ENCODE peak calls at places on chromosome 16, in eight cellular contexts. One of them, this sample, is unnamed.

GRCh38 chr16:83102336-83102735 is 475.6 kb downstream of the CDH13 start:
- DNase-seq in T-cell: no peak
- DNase-seq in ascending aorta: no peak
- DNase-seq in left colon: no peak
- DNase-seq in NCI-H226: no peak
- DNase-seq in NCI-H1092 treated with DMSO at 0.1 percent for 48 hours: no peak
- DNase-seq in fibroblast of pulmonary artery: no peak
- DNase-seq in mesenchymal stem cell: no peak
- DNase-seq in this sample: no peak

GRCh38 chr16:56451753-56452689 is 667 bp downstream of the OGFOD1 start:
- DNase-seq in T-cell: no peak
- DNase-seq in ascending aorta: peak
- DNase-seq in left colon: peak
- DNase-seq in NCI-H226: no peak
- DNase-seq in NCI-H1092 treated with DMSO at 0.1 percent for 48 hours: peak
- DNase-seq in fibroblast of pulmonary artery: peak
- DNase-seq in mesenchymal stem cell: peak
- DNase-seq in this sample: peak

GRCh38 chr16:7303014-7303676 is 29.5 kb upstream of the RBFOX1 start:
- DNase-seq in T-cell: no peak
- DNase-seq in ascending aorta: no peak
- DNase-seq in left colon: no peak
- DNase-seq in NCI-H226: no peak
- DNase-seq in NCI-H1092 treated with DMSO at 0.1 percent for 48 hours: peak
- DNase-seq in fibroblast of pulmonary artery: no peak
- DNase-seq in mesenchymal stem cell: no peak
- DNase-seq in this sample: no peak

GRCh38 chr16:88045820-88046303 is 94.6 kb downstream of the BANP start:
- DNase-seq in T-cell: no peak
- DNase-seq in ascending aorta: no peak
- DNase-seq in left colon: peak
- DNase-seq in NCI-H226: no peak
- DNase-seq in NCI-H1092 treated with DMSO at 0.1 percent for 48 hours: no peak
- DNase-seq in fibroblast of pulmonary artery: no peak
- DNase-seq in mesenchymal stem cell: no peak
- DNase-seq in this sample: no peak

GRCh38 chr16:24822974-24823373 is 22.8 kb upstream of the SLC5A11 start:
- DNase-seq in T-cell: no peak
- DNase-seq in ascending aorta: no peak
- DNase-seq in left colon: no peak
- DNase-seq in NCI-H226: no peak
- DNase-seq in NCI-H1092 treated with DMSO at 0.1 percent for 48 hours: no peak
- DNase-seq in fibroblast of pulmonary artery: no peak
- DNase-seq in mesenchymal stem cell: no peak
- DNase-seq in this sample: no peak

GRCh38 chr16:24116371-24116770 is 139.8 kb upstream of the CACNG3 start:
- DNase-seq in T-cell: no peak
- DNase-seq in ascending aorta: no peak
- DNase-seq in left colon: no peak
- DNase-seq in NCI-H226: no peak
- DNase-seq in NCI-H1092 treated with DMSO at 0.1 percent for 48 hours: no peak
- DNase-seq in fibroblast of pulmonary artery: no peak
- DNase-seq in mesenchymal stem cell: no peak
- DNase-seq in this sample: no peak

GRCh38 chr16:62424206-62424605 is 388.0 kb upstream of the CDH8 start:
- DNase-seq in T-cell: no peak
- DNase-seq in ascending aorta: no peak
- DNase-seq in left colon: no peak
- DNase-seq in NCI-H226: no peak
- DNase-seq in NCI-H1092 treated with DMSO at 0.1 percent for 48 hours: no peak
- DNase-seq in fibroblast of pulmonary artery: no peak
- DNase-seq in mesenchymal stem cell: no peak
- DNase-seq in this sample: no peak

GRCh38 chr16:65909310-65910050 is 457.0 kb upstream of the CDH5 start:
- DNase-seq in T-cell: no peak
- DNase-seq in ascending aorta: no peak
- DNase-seq in left colon: no peak
- DNase-seq in NCI-H226: no peak
- DNase-seq in NCI-H1092 treated with DMSO at 0.1 percent for 48 hours: peak
- DNase-seq in fibroblast of pulmonary artery: peak
- DNase-seq in mesenchymal stem cell: no peak
- DNase-seq in this sample: no peak

GRCh38 chr16:50367777-50368409 is 895 bp downstream of the BRD7 start:
- DNase-seq in T-cell: no peak
- DNase-seq in ascending aorta: no peak
- DNase-seq in left colon: no peak
- DNase-seq in NCI-H226: no peak
- DNase-seq in NCI-H1092 treated with DMSO at 0.1 percent for 48 hours: peak
- DNase-seq in fibroblast of pulmonary artery: no peak
- DNase-seq in mesenchymal stem cell: peak
- DNase-seq in this sample: no peak

GRCh38 chr16:69005641-69006355 is 99.7 kb upstream of the HAS3 start:
- DNase-seq in T-cell: no peak
- DNase-seq in ascending aorta: no peak
- DNase-seq in left colon: no peak
- DNase-seq in NCI-H226: no peak
- DNase-seq in NCI-H1092 treated with DMSO at 0.1 percent for 48 hours: no peak
- DNase-seq in fibroblast of pulmonary artery: no peak
- DNase-seq in mesenchymal stem cell: no peak
- DNase-seq in this sample: no peak

GRCh38 chr16:76464973-76465620 is 187.9 kb downstream of the CNTNAP4 start:
- DNase-seq in T-cell: no peak
- DNase-seq in ascending aorta: no peak
- DNase-seq in left colon: no peak
- DNase-seq in NCI-H226: no peak
- DNase-seq in NCI-H1092 treated with DMSO at 0.1 percent for 48 hours: no peak
- DNase-seq in fibroblast of pulmonary artery: no peak
- DNase-seq in mesenchymal stem cell: no peak
- DNase-seq in this sample: no peak

GRCh38 chr16:50668368-50669008 is 12.6 kb downstream of the SNX20 start:
- DNase-seq in T-cell: no peak
- DNase-seq in ascending aorta: no peak
- DNase-seq in left colon: no peak
- DNase-seq in NCI-H226: no peak
- DNase-seq in NCI-H1092 treated with DMSO at 0.1 percent for 48 hours: no peak
- DNase-seq in fibroblast of pulmonary artery: no peak
- DNase-seq in mesenchymal stem cell: no peak
- DNase-seq in this sample: no peak

GRCh38 chr16:11729787-11730186 is 12.9 kb downstream of the TXNDC11 start:
- DNase-seq in T-cell: no peak
- DNase-seq in ascending aorta: no peak
- DNase-seq in left colon: no peak
- DNase-seq in NCI-H226: no peak
- DNase-seq in NCI-H1092 treated with DMSO at 0.1 percent for 48 hours: no peak
- DNase-seq in fibroblast of pulmonary artery: no peak
- DNase-seq in mesenchymal stem cell: no peak
- DNase-seq in this sample: no peak

GRCh38 chr16:11736903-11737302 is 5.8 kb downstream of the TXNDC11 start:
- DNase-seq in T-cell: no peak
- DNase-seq in ascending aorta: no peak
- DNase-seq in left colon: no peak
- DNase-seq in NCI-H226: no peak
- DNase-seq in NCI-H1092 treated with DMSO at 0.1 percent for 48 hours: no peak
- DNase-seq in fibroblast of pulmonary artery: no peak
- DNase-seq in mesenchymal stem cell: no peak
- DNase-seq in this sample: peak

GRCh38 chr16:31440511-31441184 is 1.9 kb downstream of the ZNF843 start:
- DNase-seq in T-cell: no peak
- DNase-seq in ascending aorta: no peak
- DNase-seq in left colon: no peak
- DNase-seq in NCI-H226: no peak
- DNase-seq in NCI-H1092 treated with DMSO at 0.1 percent for 48 hours: no peak
- DNase-seq in fibroblast of pulmonary artery: no peak
- DNase-seq in mesenchymal stem cell: no peak
- DNase-seq in this sample: no peak

GRCh38 chr16:2008009-2008526 is 1.6 kb downstream of the ZNF598 start:
- DNase-seq in T-cell: no peak
- DNase-seq in ascending aorta: no peak
- DNase-seq in left colon: peak
- DNase-seq in NCI-H226: peak
- DNase-seq in NCI-H1092 treated with DMSO at 0.1 percent for 48 hours: no peak
- DNase-seq in fibroblast of pulmonary artery: peak
- DNase-seq in mesenchymal stem cell: no peak
- DNase-seq in this sample: peak

GRCh38 chr16:72493681-72494415 is 321.9 kb upstream of the PMFBP1 start:
- DNase-seq in T-cell: no peak
- DNase-seq in ascending aorta: no peak
- DNase-seq in left colon: no peak
- DNase-seq in NCI-H226: peak
- DNase-seq in NCI-H1092 treated with DMSO at 0.1 percent for 48 hours: no peak
- DNase-seq in fibroblast of pulmonary artery: peak
- DNase-seq in mesenchymal stem cell: no peak
- DNase-seq in this sample: peak

GRCh38 chr16:26963109-26963508 is 103.6 kb upstream of the C16orf82 start:
- DNase-seq in T-cell: no peak
- DNase-seq in ascending aorta: no peak
- DNase-seq in left colon: no peak
- DNase-seq in NCI-H226: no peak
- DNase-seq in NCI-H1092 treated with DMSO at 0.1 percent for 48 hours: no peak
- DNase-seq in fibroblast of pulmonary artery: peak
- DNase-seq in mesenchymal stem cell: no peak
- DNase-seq in this sample: peak

GRCh38 chr16:85057212-85057889 is 29.8 kb downstream of the KIAA0513 start:
- DNase-seq in T-cell: no peak
- DNase-seq in ascending aorta: no peak
- DNase-seq in left colon: peak
- DNase-seq in NCI-H226: no peak
- DNase-seq in NCI-H1092 treated with DMSO at 0.1 percent for 48 hours: no peak
- DNase-seq in fibroblast of pulmonary artery: no peak
- DNase-seq in mesenchymal stem cell: no peak
- DNase-seq in this sample: no peak

GRCh38 chr16:58024673-58025350 is 742 bp upstream of the MMP15 start:
- DNase-seq in T-cell: peak
- DNase-seq in ascending aorta: no peak
- DNase-seq in left colon: peak
- DNase-seq in NCI-H226: peak
- DNase-seq in NCI-H1092 treated with DMSO at 0.1 percent for 48 hours: no peak
- DNase-seq in fibroblast of pulmonary artery: no peak
- DNase-seq in mesenchymal stem cell: peak
- DNase-seq in this sample: peak

GRCh38 chr16:50114357-50115129 is 38.6 kb upstream of the TENT4B start:
- DNase-seq in T-cell: no peak
- DNase-seq in ascending aorta: no peak
- DNase-seq in left colon: no peak
- DNase-seq in NCI-H226: no peak
- DNase-seq in NCI-H1092 treated with DMSO at 0.1 percent for 48 hours: no peak
- DNase-seq in fibroblast of pulmonary artery: no peak
- DNase-seq in mesenchymal stem cell: no peak
- DNase-seq in this sample: no peak

GRCh38 chr16:52545544-52546262 is 1.2 kb downstream of the TOX3 start:
- DNase-seq in T-cell: no peak
- DNase-seq in ascending aorta: no peak
- DNase-seq in left colon: peak
- DNase-seq in NCI-H226: no peak
- DNase-seq in NCI-H1092 treated with DMSO at 0.1 percent for 48 hours: no peak
- DNase-seq in fibroblast of pulmonary artery: no peak
- DNase-seq in mesenchymal stem cell: no peak
- DNase-seq in this sample: no peak

GRCh38 chr16:51818342-51818944 is 667.4 kb upstream of the SALL1 start:
- DNase-seq in T-cell: no peak
- DNase-seq in ascending aorta: no peak
- DNase-seq in left colon: peak
- DNase-seq in NCI-H226: no peak
- DNase-seq in NCI-H1092 treated with DMSO at 0.1 percent for 48 hours: peak
- DNase-seq in fibroblast of pulmonary artery: peak
- DNase-seq in mesenchymal stem cell: peak
- DNase-seq in this sample: peak

GRCh38 chr16:2056681-2057407 is 9.1 kb downstream of the TSC2 start:
- DNase-seq in T-cell: no peak
- DNase-seq in ascending aorta: no peak
- DNase-seq in left colon: no peak
- DNase-seq in NCI-H226: no peak
- DNase-seq in NCI-H1092 treated with DMSO at 0.1 percent for 48 hours: no peak
- DNase-seq in fibroblast of pulmonary artery: peak
- DNase-seq in mesenchymal stem cell: no peak
- DNase-seq in this sample: no peak

GRCh38 chr16:74867281-74867849 is 92.7 kb upstream of the FA2H start:
- DNase-seq in T-cell: no peak
- DNase-seq in ascending aorta: no peak
- DNase-seq in left colon: no peak
- DNase-seq in NCI-H226: no peak
- DNase-seq in NCI-H1092 treated with DMSO at 0.1 percent for 48 hours: no peak
- DNase-seq in fibroblast of pulmonary artery: no peak
- DNase-seq in mesenchymal stem cell: no peak
- DNase-seq in this sample: no peak

GRCh38 chr16:83530293-83530692 is 277.5 kb upstream of the HSBP1 start:
- DNase-seq in T-cell: no peak
- DNase-seq in ascending aorta: no peak
- DNase-seq in left colon: no peak
- DNase-seq in NCI-H226: no peak
- DNase-seq in NCI-H1092 treated with DMSO at 0.1 percent for 48 hours: no peak
- DNase-seq in fibroblast of pulmonary artery: no peak
- DNase-seq in mesenchymal stem cell: no peak
- DNase-seq in this sample: no peak

GRCh38 chr16:3645504-3646347 is 8.8 kb upstream of the DNASE1 start:
- DNase-seq in T-cell: no peak
- DNase-seq in ascending aorta: peak
- DNase-seq in left colon: peak
- DNase-seq in NCI-H226: no peak
- DNase-seq in NCI-H1092 treated with DMSO at 0.1 percent for 48 hours: no peak
- DNase-seq in fibroblast of pulmonary artery: no peak
- DNase-seq in mesenchymal stem cell: peak
- DNase-seq in this sample: peak

GRCh38 chr16:3212006-3212405 is 23.0 kb downstream of the ZNF200 start:
- DNase-seq in T-cell: no peak
- DNase-seq in ascending aorta: no peak
- DNase-seq in left colon: no peak
- DNase-seq in NCI-H226: no peak
- DNase-seq in NCI-H1092 treated with DMSO at 0.1 percent for 48 hours: no peak
- DNase-seq in fibroblast of pulmonary artery: no peak
- DNase-seq in mesenchymal stem cell: no peak
- DNase-seq in this sample: no peak

GRCh38 chr16:82340531-82340930 is 170.5 kb upstream of the MPHOSPH6 start:
- DNase-seq in T-cell: no peak
- DNase-seq in ascending aorta: no peak
- DNase-seq in left colon: no peak
- DNase-seq in NCI-H226: no peak
- DNase-seq in NCI-H1092 treated with DMSO at 0.1 percent for 48 hours: no peak
- DNase-seq in fibroblast of pulmonary artery: no peak
- DNase-seq in mesenchymal stem cell: no peak
- DNase-seq in this sample: no peak

GRCh38 chr16:6066601-6067000 is 969.0 kb upstream of the EEF2KMT start:
- DNase-seq in T-cell: no peak
- DNase-seq in ascending aorta: no peak
- DNase-seq in left colon: no peak
- DNase-seq in NCI-H226: no peak
- DNase-seq in NCI-H1092 treated with DMSO at 0.1 percent for 48 hours: peak
- DNase-seq in fibroblast of pulmonary artery: no peak
- DNase-seq in mesenchymal stem cell: no peak
- DNase-seq in this sample: no peak

GRCh38 chr16:16003719-16004313 is 54.4 kb downstream of the ABCC1 start:
- DNase-seq in T-cell: no peak
- DNase-seq in ascending aorta: no peak
- DNase-seq in left colon: no peak
- DNase-seq in NCI-H226: no peak
- DNase-seq in NCI-H1092 treated with DMSO at 0.1 percent for 48 hours: no peak
- DNase-seq in fibroblast of pulmonary artery: no peak
- DNase-seq in mesenchymal stem cell: no peak
- DNase-seq in this sample: no peak

GRCh38 chr16:23072769-23073549 is 76.3 kb downstream of the USP31 start:
- DNase-seq in T-cell: no peak
- DNase-seq in ascending aorta: no peak
- DNase-seq in left colon: no peak
- DNase-seq in NCI-H226: no peak
- DNase-seq in NCI-H1092 treated with DMSO at 0.1 percent for 48 hours: no peak
- DNase-seq in fibroblast of pulmonary artery: peak
- DNase-seq in mesenchymal stem cell: peak
- DNase-seq in this sample: no peak

GRCh38 chr16:86923656-86924055 is 345.3 kb downstream of the FOXL1 start:
- DNase-seq in T-cell: no peak
- DNase-seq in ascending aorta: no peak
- DNase-seq in left colon: no peak
- DNase-seq in NCI-H226: no peak
- DNase-seq in NCI-H1092 treated with DMSO at 0.1 percent for 48 hours: no peak
- DNase-seq in fibroblast of pulmonary artery: no peak
- DNase-seq in mesenchymal stem cell: no peak
- DNase-seq in this sample: no peak

GRCh38 chr16:18950469-18951185 is 24.4 kb upstream of the SMG1 start:
- DNase-seq in T-cell: no peak
- DNase-seq in ascending aorta: no peak
- DNase-seq in left colon: no peak
- DNase-seq in NCI-H226: no peak
- DNase-seq in NCI-H1092 treated with DMSO at 0.1 percent for 48 hours: no peak
- DNase-seq in fibroblast of pulmonary artery: no peak
- DNase-seq in mesenchymal stem cell: no peak
- DNase-seq in this sample: no peak